ENCODE peak calls at places on chromosome 16, in five cellular contexts. J is A549, O is GM12878, X is HCT116, H is IMR-90. L is an unnamed sample.

GRCh38 chr16:31880322-31880979 is 6.8 kb downstream of the ZNF267 start:
- DNase-seq in O (peak; percentile 38), J (no peak), X (no peak), H (peak; percentile 80), L (no peak)

GRCh38 chr16:70701998-70702397 is 16.1 kb upstream of the MTSS2 start:
- DNase-seq in H (no peak), X (no peak), J (no peak), O (no peak), L (no peak)

GRCh38 chr16:534089-534635 is 6.7 kb downstream of the CAPN15 start:
- DNase-seq in O (no peak), J (no peak), X (no peak), H (no peak), L (no peak)

GRCh38 chr16:77579283-77579985 is 142.9 kb upstream of the NUDT7 start:
- DNase-seq in H (peak; percentile 6), O (no peak), J (no peak), X (no peak), L (no peak)

GRCh38 chr16:11359370-11359769 is 14.1 kb downstream of the RMI2 start:
- DNase-seq in X (peak; percentile 12), O (no peak), H (peak; percentile 90), J (no peak), L (no peak)

GRCh38 chr16:57226701-57227621 is 18.1 kb upstream of the ARL2BP start:
- DNase-seq in H (no peak), X (no peak), O (no peak), J (no peak), L (no peak)

GRCh38 chr16:84228321-84228838 is 11.4 kb downstream of the KCNG4 start:
- DNase-seq in H (peak; percentile 89), X (peak; percentile 76), O (no peak), J (peak; percentile 93), L (peak; percentile 36)

GRCh38 chr16:10519929-10520868 is 60.2 kb downstream of the EMP2 start:
- DNase-seq in O (no peak), H (no peak), J (peak; percentile 27), X (no peak), L (no peak)

GRCh38 chr16:50303605-50304466 is 37.5 kb downstream of the ADCY7 start:
- DNase-seq in H (peak; percentile 70), O (no peak), J (no peak), X (no peak), L (peak; percentile 42)

GRCh38 chr16:10218490-10219206 is 36.4 kb upstream of the GRIN2A start:
- DNase-seq in O (no peak), X (no peak), J (no peak), H (no peak), L (no peak)

GRCh38 chr16:35748621-35749252 is 2289.3 kb downstream of the TP53TG3F start:
- DNase-seq in X (no peak), J (no peak), H (no peak), O (no peak), L (no peak)

GRCh38 chr16:54194008-54194731 is 92.4 kb downstream of the IRX3 start:
- DNase-seq in O (no peak), X (no peak), J (no peak), H (no peak), L (no peak)

GRCh38 chr16:15704545-15704987 is 54.5 kb downstream of the NDE1 start:
- DNase-seq in O (no peak), X (peak; percentile 39), J (peak; percentile 84), H (peak; percentile 69), L (peak; percentile 33)

GRCh38 chr16:50666658-50667496 is 14.2 kb downstream of the SNX20 start:
- DNase-seq in O (peak; percentile 58), H (no peak), X (no peak), J (no peak), L (no peak)

GRCh38 chr16:11619327-11619851 is 32.7 kb upstream of the LITAF start:
- DNase-seq in O (peak; percentile 37), H (no peak), J (no peak), X (no peak), L (no peak)

GRCh38 chr16:88459366-88460055 is 6.4 kb downstream of the ZFPM1 start:
- DNase-seq in X (no peak), H (no peak), O (no peak), J (no peak), L (no peak)
- TF ChIP-seq CEBPB in X (no peak), H (peak; percentile 14), O (no peak), J (no peak), L (no peak)

DNA sequence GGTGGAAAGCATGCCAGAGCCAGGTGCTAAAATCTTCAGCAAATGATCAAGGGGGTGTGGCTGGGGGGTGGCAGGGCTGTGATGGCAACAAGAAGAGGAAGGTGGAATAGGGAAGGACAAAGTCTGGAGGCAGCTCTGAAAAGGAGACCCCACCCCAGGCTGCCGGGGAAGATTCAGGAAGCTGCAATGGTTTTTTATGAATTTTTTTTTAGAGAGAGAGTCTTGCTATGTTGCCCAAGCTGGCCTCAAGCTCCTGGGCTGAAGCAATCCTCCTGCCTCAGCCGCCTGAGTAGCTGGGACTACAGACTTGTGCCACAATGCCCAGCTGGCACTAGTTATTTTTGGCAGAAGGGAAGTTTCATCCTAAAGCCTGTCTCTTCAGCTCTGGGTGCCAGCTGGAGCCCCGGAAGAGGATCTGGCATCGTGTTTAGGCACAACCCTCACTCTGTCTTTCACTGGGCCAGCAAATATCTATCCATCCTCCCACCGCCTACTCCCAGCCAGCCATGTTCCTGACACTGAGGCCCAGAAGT is 1.4 kb upstream of the CES3 start:
- DNase-seq in O (no peak), X (no peak), H (no peak), J (no peak), L (no peak)
- TF ChIP-seq CEBPB in O (no peak), X (no peak), H (no peak), J (no peak), L (no peak)

GRCh38 chr16:68642436-68643064 is 2.6 kb upstream of the CDH3 start:
- DNase-seq in O (no peak), H (no peak), X (no peak), J (no peak), L (peak; percentile 79)
- TF ChIP-seq CEBPB in O (no peak), H (no peak), X (no peak), J (no peak), L (no peak)

GRCh38 chr16:88466949-88467348 is 13.9 kb downstream of the ZFPM1 start:
- DNase-seq in X (no peak), J (no peak), O (no peak), H (no peak), L (no peak)
- TF ChIP-seq CEBPB in X (no peak), J (no peak), O (no peak), H (no peak), L (no peak)

GRCh38 chr16:23302045-23302956 is at the start of gene SCNN1B:
- DNase-seq in H (no peak), X (no peak), O (no peak), J (no peak), L (peak; percentile 67)
- TF ChIP-seq CEBPB in H (no peak), X (no peak), O (no peak), J (no peak), L (no peak)

DNA sequence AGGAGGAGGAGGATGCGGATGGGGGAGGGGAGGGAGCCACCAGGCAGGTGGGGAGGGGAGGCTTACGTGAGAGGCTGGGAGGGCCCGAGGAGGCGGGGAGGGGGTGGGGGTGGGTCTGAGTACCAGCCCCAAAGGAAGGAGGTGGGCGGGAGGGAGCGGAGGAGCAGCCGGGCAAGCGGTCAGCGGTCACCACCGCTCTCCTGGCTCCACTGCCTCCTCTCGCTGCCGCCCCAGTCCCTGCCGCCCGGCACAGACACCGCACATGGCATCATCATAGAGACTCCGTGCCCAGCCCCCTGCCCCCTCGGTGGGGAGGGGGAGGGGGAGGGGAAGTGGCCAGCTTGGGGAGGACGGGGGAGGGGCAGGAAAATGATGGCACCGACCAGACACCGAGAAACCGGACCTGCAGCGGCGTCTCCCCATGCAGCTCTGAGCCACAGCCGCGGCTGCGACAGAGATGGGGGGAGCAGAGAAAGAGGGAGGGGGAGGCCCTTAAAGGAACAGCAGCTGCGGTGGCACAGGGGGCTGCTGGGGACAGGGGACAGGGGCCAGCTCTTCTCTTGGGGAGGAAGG is at the start of gene TLCD3B:
- DNase-seq in X (no peak), J (no peak), O (no peak), H (no peak), L (peak; percentile 76)
- TF ChIP-seq CEBPB in X (no peak), J (no peak), O (no peak), H (no peak), L (no peak)

GRCh38 chr16:72743011-72743761 is 304.7 kb downstream of the ZFHX3 start:
- DNase-seq in O (no peak), H (no peak), J (no peak), X (no peak), L (no peak)

GRCh38 chr16:72739577-72739976 is 308.4 kb downstream of the ZFHX3 start:
- DNase-seq in H (peak; percentile 56), O (no peak), J (no peak), X (no peak), L (no peak)

GRCh38 chr16:72736074-72736473 is 311.9 kb downstream of the ZFHX3 start:
- DNase-seq in H (no peak), O (no peak), J (no peak), X (no peak), L (no peak)

GRCh38 chr16:72744064-72744793 is 303.7 kb downstream of the ZFHX3 start:
- DNase-seq in H (no peak), X (no peak), O (no peak), J (no peak), L (no peak)

DNA sequence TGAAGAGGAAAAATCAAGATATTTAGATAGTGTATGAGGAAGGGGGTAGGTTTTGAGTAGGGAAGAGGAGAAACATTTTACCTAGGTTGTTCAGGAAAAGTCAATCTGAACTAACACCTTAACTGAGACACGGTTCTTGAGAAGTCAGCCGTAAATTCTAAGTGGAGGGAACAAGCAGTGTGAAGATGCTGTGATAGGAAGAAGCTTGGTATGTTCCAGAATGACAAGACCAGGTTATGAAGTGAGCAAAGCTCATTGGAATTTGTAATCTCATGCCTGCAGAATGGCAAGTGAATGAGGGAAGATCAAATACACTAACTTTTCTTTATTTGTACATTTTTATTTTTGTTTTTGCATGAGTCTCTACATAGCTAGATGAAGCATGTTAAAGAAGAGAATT is 307.6 kb downstream of the ZFHX3 start:
- DNase-seq in J (no peak), O (no peak), X (no peak), H (peak; percentile 43), L (no peak)
- TF ChIP-seq CEBPB in J (no peak), O (no peak), X (no peak), H (no peak), L (no peak)

DNA sequence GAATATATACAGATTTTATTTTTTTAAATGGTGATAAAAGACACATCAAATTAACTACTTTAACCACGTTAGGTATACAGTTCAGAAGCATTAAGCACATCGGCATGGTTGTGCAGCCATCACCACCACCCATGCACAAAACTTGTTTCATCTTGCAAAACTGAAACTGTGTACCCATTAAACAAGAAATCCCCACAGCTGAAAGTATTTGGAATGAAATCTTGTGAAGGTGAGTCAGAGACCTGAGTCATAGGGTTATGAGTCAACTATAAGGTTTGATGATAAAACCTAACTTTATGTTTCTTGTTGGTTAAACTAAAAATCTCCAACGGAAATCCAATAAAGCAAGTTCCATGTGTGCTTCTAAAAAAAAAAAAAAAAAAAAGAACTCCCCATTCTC is 561.6 kb upstream of the PSMD7 start:
- DNase-seq in J (no peak), H (peak; percentile 75), O (peak; percentile 11), X (no peak), L (no peak)
- TF ChIP-seq CEBPB in J (no peak), H (no peak), O (no peak), X (no peak), L (no peak)